ENCODE peak calls at places on chromosomes 12 and 14, in seven cellular contexts. V is neural crest cell; M is C1 segment of cervical spinal cord; B is stimulated activated CD4-positive, alpha-beta T cell treated with anti-CD3 and anti-CD28 coated beads, Interleukin-2, amount 100 ng/mL, for 24 hours; A is GOT3; C is activated T-helper 1 cell treated with anti-CD3 and anti-CD28 coated beads, Interleukin-2, amount 50 U/mL, for 16 hours; E is NCI-H1417 treated with DMSO at 0.1 percent for 48 hours. X is an unnamed sample.

GRCh38 chr12:112496493-112496892 is 77.7 kb downstream of the PTPN11 start:
- DNase-seq in V (no peak), M (no peak), B (peak), A (no peak), C (no peak), E (no peak), X (no peak)

GRCh38 chr14:77641207-77641533 is 24.7 kb upstream of the SPTLC2 start:
- DNase-seq in V (no peak), M (no peak), B (no peak), A (no peak), C (no peak), E (no peak), X (no peak)

GRCh38 chr14:35534130-35534883 is at the start of gene INSM2:
- DNase-seq in V (no peak), M (no peak), B (peak), A (no peak), C (no peak), E (no peak), X (no peak)

GRCh38 chr12:65826513-65827171 is 2.4 kb downstream of the HMGA2 start:
- DNase-seq in V (no peak), M (no peak), B (no peak), A (no peak), C (no peak), E (no peak), X (peak)

GRCh38 chr12:71655907-71656306 is 7.7 kb downstream of the ZFC3H1 start:
- DNase-seq in V (no peak), M (no peak), B (no peak), A (no peak), C (no peak), E (no peak), X (no peak)

GRCh38 chr12:30850684-30851083 is 75.9 kb upstream of the TSPAN11 start:
- DNase-seq in V (no peak), M (no peak), B (no peak), A (no peak), C (no peak), E (no peak), X (peak)

GRCh38 chr12:123427036-123427769 is 9.3 kb downstream of the RILPL2 start:
- DNase-seq in V (no peak), M (no peak), B (peak), A (no peak), C (no peak), E (no peak), X (no peak)

GRCh38 chr14:38623661-38624060 is 367.8 kb upstream of the CLEC14A start:
- DNase-seq in V (no peak), M (no peak), B (no peak), A (no peak), C (no peak), E (no peak), X (no peak)

GRCh38 chr14:68952544-68953535 is 26.3 kb downstream of the ACTN1 start:
- DNase-seq in V (no peak), M (no peak), B (no peak), A (no peak), C (no peak), E (no peak), X (no peak)

GRCh38 chr14:105385322-105385637 is 13.1 kb upstream of the TEX22 start:
- DNase-seq in V (no peak), M (no peak), B (no peak), A (no peak), C (no peak), E (no peak), X (no peak)

GRCh38 chr14:67567654-67568053 is 32.4 kb downstream of the PIGH start:
- DNase-seq in V (no peak), M (no peak), B (no peak), A (no peak), C (no peak), E (no peak), X (no peak)

GRCh38 chr14:31060253-31060875 is 34.2 kb upstream of the STRN3 start:
- DNase-seq in V (no peak), M (no peak), B (no peak), A (no peak), C (no peak), E (no peak), X (no peak)

GRCh38 chr12:8687846-8688601 is 9.8 kb upstream of the RIMKLB start:
- DNase-seq in V (peak), M (peak), B (no peak), A (no peak), C (no peak), E (peak), X (peak)

GRCh38 chr12:52370906-52371608 is 3.8 kb upstream of the KRT85 start:
- DNase-seq in V (no peak), M (peak), B (no peak), A (no peak), C (no peak), E (no peak), X (no peak)

GRCh38 chr14:103819503-103820307 is 27.7 kb downstream of the PPP1R13B start:
- DNase-seq in V (no peak), M (no peak), B (no peak), A (no peak), C (no peak), E (no peak), X (peak)

GRCh38 chr14:59140441-59140840 is 48.0 kb upstream of the DAAM1 start:
- DNase-seq in V (no peak), M (no peak), B (no peak), A (no peak), C (no peak), E (no peak), X (no peak)

GRCh38 chr12:18955594-18955993 is 173.9 kb upstream of the PLEKHA5 start:
- DNase-seq in V (no peak), M (no peak), B (no peak), A (no peak), C (no peak), E (no peak), X (no peak)

GRCh38 chr12:55829967-55830600 is 697 bp upstream of the DNAJC14 start:
- DNase-seq in V (peak), M (no peak), B (no peak), A (no peak), C (no peak), E (no peak), X (peak)

GRCh38 chr14:38056270-38056669 is 151.4 kb upstream of the SSTR1 start:
- DNase-seq in V (no peak), M (no peak), B (no peak), A (no peak), C (no peak), E (no peak), X (no peak)

GRCh38 chr14:20811994-20812393 is 9.3 kb upstream of the RNASE1 start:
- DNase-seq in V (no peak), M (no peak), B (no peak), A (no peak), C (no peak), E (no peak), X (no peak)

GRCh38 chr12:89817501-89818226 is 109.0 kb upstream of the ATP2B1 start:
- DNase-seq in V (no peak), M (no peak), B (no peak), A (no peak), C (no peak), E (no peak), X (no peak)

GRCh38 chr14:80930095-80930494 is 11.4 kb downstream of the CEP128 start:
- DNase-seq in V (no peak), M (no peak), B (no peak), A (no peak), C (no peak), E (no peak), X (no peak)

GRCh38 chr14:92108345-92109254 is 2.2 kb upstream of the ATXN3 start:
- DNase-seq in V (peak), M (no peak), B (no peak), A (no peak), C (no peak), E (no peak), X (peak)

GRCh38 chr12:98990648-98991047 is 345.6 kb downstream of the APAF1 start:
- DNase-seq in V (no peak), M (no peak), B (no peak), A (no peak), C (no peak), E (no peak), X (no peak)

GRCh38 chr14:34649344-34649743 is 19.4 kb upstream of the SNX6 start:
- DNase-seq in V (no peak), M (no peak), B (no peak), A (no peak), C (no peak), E (no peak), X (no peak)

GRCh38 chr14:70257526-70257925 is 68.8 kb upstream of the SLC8A3 start:
- DNase-seq in V (no peak), M (no peak), B (peak), A (no peak), C (no peak), E (no peak), X (peak)

GRCh38 chr14:104786091-104786586 is 9.4 kb downstream of the AKT1 start:
- DNase-seq in V (no peak), M (no peak), B (no peak), A (no peak), C (no peak), E (no peak), X (no peak)

GRCh38 chr12:122983789-122984515 is 3.5 kb downstream of the ARL6IP4 start:
- DNase-seq in V (no peak), M (no peak), B (no peak), A (no peak), C (no peak), E (no peak), X (no peak)

GRCh38 chr14:105332352-105332874 is 17.9 kb downstream of the PACS2 start:
- DNase-seq in V (no peak), M (no peak), B (no peak), A (no peak), C (no peak), E (no peak), X (no peak)